ENCODE peak calls at places on chromosomes 12 and 14, in nine cellular contexts. One of them, this sample, is unnamed.

GRCh38 chr14:92615451-92615850 is 101.9 kb downstream of the RIN3 start:
- DNase-seq in endothelial cell of umbilical vein: no peak
- DNase-seq in AG10803: no peak
- DNase-seq in neural crest cell: no peak
- DNase-seq in CD8-positive, alpha-beta T cell: peak
- DNase-seq in glutamatergic neuron: no peak
- DNase-seq in GM13977: peak
- DNase-seq in RWPE2: no peak
- DNase-seq in cardiac muscle cell: no peak
- DNase-seq in this sample: peak

GRCh38 chr14:45426685-45427282 is 173.8 kb upstream of the MIS18BP1 start:
- DNase-seq in endothelial cell of umbilical vein: peak
- DNase-seq in AG10803: peak
- DNase-seq in neural crest cell: no peak
- DNase-seq in CD8-positive, alpha-beta T cell: no peak
- DNase-seq in glutamatergic neuron: no peak
- DNase-seq in GM13977: peak
- DNase-seq in RWPE2: no peak
- DNase-seq in cardiac muscle cell: peak
- DNase-seq in this sample: peak

GRCh38 chr12:107523760-107524558 is 161.6 kb upstream of the PWP1 start:
- DNase-seq in endothelial cell of umbilical vein: no peak
- DNase-seq in AG10803: no peak
- DNase-seq in neural crest cell: no peak
- DNase-seq in CD8-positive, alpha-beta T cell: no peak
- DNase-seq in glutamatergic neuron: no peak
- DNase-seq in GM13977: no peak
- DNase-seq in RWPE2: no peak
- DNase-seq in cardiac muscle cell: no peak
- DNase-seq in this sample: no peak

GRCh38 chr14:89965839-89966238 is 10.1 kb downstream of the TDP1 start:
- DNase-seq in endothelial cell of umbilical vein: no peak
- DNase-seq in AG10803: no peak
- DNase-seq in neural crest cell: no peak
- DNase-seq in CD8-positive, alpha-beta T cell: no peak
- DNase-seq in glutamatergic neuron: no peak
- DNase-seq in GM13977: no peak
- DNase-seq in RWPE2: no peak
- DNase-seq in cardiac muscle cell: no peak
- DNase-seq in this sample: no peak

GRCh38 chr14:101313268-101313667 is 248.0 kb upstream of the DIO3 start:
- DNase-seq in endothelial cell of umbilical vein: no peak
- DNase-seq in AG10803: no peak
- DNase-seq in neural crest cell: no peak
- DNase-seq in CD8-positive, alpha-beta T cell: no peak
- DNase-seq in glutamatergic neuron: peak
- DNase-seq in GM13977: no peak
- DNase-seq in RWPE2: no peak
- DNase-seq in cardiac muscle cell: no peak
- DNase-seq in this sample: no peak

GRCh38 chr12:15193927-15194326 is 27.3 kb downstream of the RERG start:
- DNase-seq in endothelial cell of umbilical vein: peak
- DNase-seq in AG10803: no peak
- DNase-seq in neural crest cell: no peak
- DNase-seq in CD8-positive, alpha-beta T cell: no peak
- DNase-seq in glutamatergic neuron: no peak
- DNase-seq in GM13977: no peak
- DNase-seq in RWPE2: no peak
- DNase-seq in cardiac muscle cell: no peak
- DNase-seq in this sample: no peak

GRCh38 chr14:77094672-77095284 is 3.3 kb upstream of the CIPC start:
- DNase-seq in endothelial cell of umbilical vein: peak
- DNase-seq in AG10803: peak
- DNase-seq in neural crest cell: peak
- DNase-seq in CD8-positive, alpha-beta T cell: peak
- DNase-seq in glutamatergic neuron: peak
- DNase-seq in GM13977: peak
- DNase-seq in RWPE2: peak
- DNase-seq in cardiac muscle cell: peak
- DNase-seq in this sample: peak

GRCh38 chr12:14774944-14775651 is 28.2 kb downstream of the WBP11 start:
- DNase-seq in endothelial cell of umbilical vein: peak
- DNase-seq in AG10803: peak
- DNase-seq in neural crest cell: no peak
- DNase-seq in CD8-positive, alpha-beta T cell: peak
- DNase-seq in glutamatergic neuron: peak
- DNase-seq in GM13977: no peak
- DNase-seq in RWPE2: no peak
- DNase-seq in cardiac muscle cell: peak
- DNase-seq in this sample: peak

GRCh38 chr12:40002178-40003169 is 103.4 kb downstream of the SLC2A13 start:
- DNase-seq in endothelial cell of umbilical vein: no peak
- DNase-seq in AG10803: no peak
- DNase-seq in neural crest cell: no peak
- DNase-seq in CD8-positive, alpha-beta T cell: no peak
- DNase-seq in glutamatergic neuron: no peak
- DNase-seq in GM13977: no peak
- DNase-seq in RWPE2: no peak
- DNase-seq in cardiac muscle cell: no peak
- DNase-seq in this sample: no peak

DNA sequence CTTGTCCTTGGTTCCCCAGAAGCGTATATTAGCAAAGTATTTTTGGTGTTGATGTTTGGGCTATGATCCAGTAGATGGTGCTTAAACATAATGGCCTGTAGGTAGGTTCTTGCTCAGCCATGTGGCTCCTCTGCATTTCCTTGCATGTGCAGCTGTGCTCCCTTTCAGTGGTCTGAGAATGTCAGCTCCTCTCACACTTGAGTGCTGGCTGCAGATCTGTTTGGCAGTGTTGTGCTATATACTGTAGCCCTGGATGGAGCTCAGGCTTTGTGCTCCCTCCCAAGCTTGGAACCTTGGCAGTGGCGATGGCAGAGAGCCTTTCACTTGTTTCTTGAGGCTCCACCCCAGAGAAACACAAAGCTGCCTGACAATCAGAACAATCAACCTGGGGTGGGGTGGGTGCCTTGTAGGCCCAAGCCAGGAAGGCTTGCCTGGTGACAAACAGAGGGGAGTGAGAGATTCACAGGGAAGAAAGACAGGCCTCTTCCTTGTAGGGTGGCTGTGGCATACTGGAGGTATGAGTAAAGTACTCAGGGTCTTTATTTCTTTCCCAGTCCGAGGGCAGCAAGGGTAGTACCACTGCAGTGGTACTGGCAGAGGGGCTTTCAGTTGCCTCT is 255.3 kb downstream of the RAD51B start:
- DNase-seq in endothelial cell of umbilical vein: no peak
- DNase-seq in AG10803: no peak
- DNase-seq in neural crest cell: no peak
- DNase-seq in CD8-positive, alpha-beta T cell: no peak
- DNase-seq in glutamatergic neuron: no peak
- DNase-seq in GM13977: no peak
- DNase-seq in RWPE2: no peak
- DNase-seq in cardiac muscle cell: no peak
- DNase-seq in this sample: no peak
- TF ChIP-seq CTCF in endothelial cell of umbilical vein: no peak
- TF ChIP-seq CTCF in AG10803: no peak
- TF ChIP-seq CTCF in neural crest cell: no peak
- TF ChIP-seq CTCF in CD8-positive, alpha-beta T cell: no peak
- TF ChIP-seq CTCF in glutamatergic neuron: no peak
- TF ChIP-seq CTCF in GM13977: peak
- TF ChIP-seq CTCF in RWPE2: no peak
- TF ChIP-seq CTCF in cardiac muscle cell: no peak
- TF ChIP-seq CTCF in this sample: no peak

GRCh38 chr14:56841611-56842010 is 31.3 kb upstream of the OTX2 start:
- DNase-seq in endothelial cell of umbilical vein: no peak
- DNase-seq in AG10803: no peak
- DNase-seq in neural crest cell: no peak
- DNase-seq in CD8-positive, alpha-beta T cell: no peak
- DNase-seq in glutamatergic neuron: no peak
- DNase-seq in GM13977: no peak
- DNase-seq in RWPE2: no peak
- DNase-seq in cardiac muscle cell: no peak
- DNase-seq in this sample: no peak

GRCh38 chr14:56840221-56840620 is 29.9 kb upstream of the OTX2 start:
- DNase-seq in endothelial cell of umbilical vein: no peak
- DNase-seq in AG10803: no peak
- DNase-seq in neural crest cell: no peak
- DNase-seq in CD8-positive, alpha-beta T cell: no peak
- DNase-seq in glutamatergic neuron: no peak
- DNase-seq in GM13977: no peak
- DNase-seq in RWPE2: no peak
- DNase-seq in cardiac muscle cell: no peak
- DNase-seq in this sample: no peak

GRCh38 chr14:56846970-56847928 is 37.0 kb upstream of the OTX2 start:
- DNase-seq in endothelial cell of umbilical vein: no peak
- DNase-seq in AG10803: no peak
- DNase-seq in neural crest cell: no peak
- DNase-seq in CD8-positive, alpha-beta T cell: no peak
- DNase-seq in glutamatergic neuron: no peak
- DNase-seq in GM13977: no peak
- DNase-seq in RWPE2: no peak
- DNase-seq in cardiac muscle cell: no peak
- DNase-seq in this sample: no peak

DNA sequence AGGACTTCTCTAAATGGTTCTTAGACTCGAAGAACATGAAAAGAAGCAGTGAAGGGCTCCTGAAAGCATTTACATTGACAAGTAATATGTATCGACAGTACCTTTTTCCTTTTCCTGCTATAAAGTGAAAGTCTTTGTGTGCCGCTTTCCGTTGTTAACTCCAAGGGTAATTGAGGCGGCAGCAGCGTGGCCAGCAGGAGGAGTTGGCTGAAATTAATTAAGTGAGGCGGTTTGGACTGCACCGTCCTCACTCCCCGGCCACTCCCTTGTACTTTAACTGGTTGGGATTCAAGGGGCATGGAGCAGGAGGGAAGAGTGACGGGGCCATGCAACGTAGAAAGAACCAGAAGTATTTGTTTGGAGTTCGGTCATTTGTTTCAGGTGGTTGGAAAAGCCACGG is 34.3 kb upstream of the OTX2 start:
- DNase-seq in endothelial cell of umbilical vein: peak
- DNase-seq in AG10803: no peak
- DNase-seq in neural crest cell: no peak
- DNase-seq in CD8-positive, alpha-beta T cell: no peak
- DNase-seq in glutamatergic neuron: no peak
- DNase-seq in GM13977: no peak
- DNase-seq in RWPE2: no peak
- DNase-seq in cardiac muscle cell: no peak
- DNase-seq in this sample: no peak
- TF ChIP-seq CTCF in endothelial cell of umbilical vein: no peak
- TF ChIP-seq CTCF in AG10803: no peak
- TF ChIP-seq CTCF in neural crest cell: no peak
- TF ChIP-seq CTCF in CD8-positive, alpha-beta T cell: no peak
- TF ChIP-seq CTCF in glutamatergic neuron: no peak
- TF ChIP-seq CTCF in GM13977: no peak
- TF ChIP-seq CTCF in RWPE2: no peak
- TF ChIP-seq CTCF in cardiac muscle cell: no peak
- TF ChIP-seq CTCF in this sample: no peak

GRCh38 chr12:101767537-101767936 is 28.3 kb upstream of the SYCP3 start:
- DNase-seq in endothelial cell of umbilical vein: no peak
- DNase-seq in AG10803: no peak
- DNase-seq in neural crest cell: no peak
- DNase-seq in CD8-positive, alpha-beta T cell: no peak
- DNase-seq in glutamatergic neuron: no peak
- DNase-seq in GM13977: no peak
- DNase-seq in RWPE2: no peak
- DNase-seq in cardiac muscle cell: no peak
- DNase-seq in this sample: no peak
- TF ChIP-seq CTCF in endothelial cell of umbilical vein: no peak
- TF ChIP-seq CTCF in AG10803: no peak
- TF ChIP-seq CTCF in neural crest cell: no peak
- TF ChIP-seq CTCF in CD8-positive, alpha-beta T cell: no peak
- TF ChIP-seq CTCF in glutamatergic neuron: no peak
- TF ChIP-seq CTCF in GM13977: no peak
- TF ChIP-seq CTCF in RWPE2: no peak
- TF ChIP-seq CTCF in cardiac muscle cell: no peak
- TF ChIP-seq CTCF in this sample: no peak

DNA sequence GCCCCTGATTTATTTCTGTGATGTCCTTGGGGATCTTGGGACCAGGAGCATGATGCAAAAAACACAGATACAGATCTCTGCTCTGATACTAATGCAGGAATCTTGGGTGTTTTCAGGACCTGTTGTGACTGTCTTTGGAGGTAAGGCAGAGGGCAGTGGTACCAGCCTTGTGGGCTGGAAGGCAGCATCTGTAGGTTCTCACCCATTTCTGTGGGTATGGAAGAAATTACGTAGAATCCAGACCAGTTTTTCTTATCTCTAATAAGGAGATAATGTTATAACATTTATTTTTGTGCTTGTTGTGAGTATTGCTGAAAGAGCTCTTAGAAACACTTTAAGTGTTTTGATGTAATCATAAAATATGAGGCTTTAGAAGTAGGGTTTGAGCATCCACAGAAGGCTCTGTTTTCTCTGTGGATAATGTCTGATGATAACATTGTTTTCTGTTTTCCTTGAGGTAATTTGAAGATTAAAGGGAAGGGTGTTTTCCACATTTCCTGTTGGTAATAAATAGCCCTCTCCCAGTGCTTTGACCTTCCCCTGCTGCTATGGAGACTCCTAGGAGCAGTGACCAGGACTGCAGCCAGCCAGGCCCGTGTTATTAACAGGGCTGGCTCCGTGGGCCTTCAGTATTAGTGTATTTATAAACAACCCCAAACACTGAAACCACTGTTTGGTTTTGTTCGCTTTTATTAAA is 9.4 kb upstream of the DCP1B start:
- DNase-seq in endothelial cell of umbilical vein: peak
- DNase-seq in AG10803: no peak
- DNase-seq in neural crest cell: no peak
- DNase-seq in CD8-positive, alpha-beta T cell: no peak
- DNase-seq in glutamatergic neuron: no peak
- DNase-seq in GM13977: no peak
- DNase-seq in RWPE2: no peak
- DNase-seq in cardiac muscle cell: peak
- DNase-seq in this sample: no peak
- TF ChIP-seq CTCF in endothelial cell of umbilical vein: no peak
- TF ChIP-seq CTCF in AG10803: no peak
- TF ChIP-seq CTCF in neural crest cell: no peak
- TF ChIP-seq CTCF in CD8-positive, alpha-beta T cell: no peak
- TF ChIP-seq CTCF in glutamatergic neuron: no peak
- TF ChIP-seq CTCF in GM13977: no peak
- TF ChIP-seq CTCF in RWPE2: no peak
- TF ChIP-seq CTCF in cardiac muscle cell: no peak
- TF ChIP-seq CTCF in this sample: no peak

DNA sequence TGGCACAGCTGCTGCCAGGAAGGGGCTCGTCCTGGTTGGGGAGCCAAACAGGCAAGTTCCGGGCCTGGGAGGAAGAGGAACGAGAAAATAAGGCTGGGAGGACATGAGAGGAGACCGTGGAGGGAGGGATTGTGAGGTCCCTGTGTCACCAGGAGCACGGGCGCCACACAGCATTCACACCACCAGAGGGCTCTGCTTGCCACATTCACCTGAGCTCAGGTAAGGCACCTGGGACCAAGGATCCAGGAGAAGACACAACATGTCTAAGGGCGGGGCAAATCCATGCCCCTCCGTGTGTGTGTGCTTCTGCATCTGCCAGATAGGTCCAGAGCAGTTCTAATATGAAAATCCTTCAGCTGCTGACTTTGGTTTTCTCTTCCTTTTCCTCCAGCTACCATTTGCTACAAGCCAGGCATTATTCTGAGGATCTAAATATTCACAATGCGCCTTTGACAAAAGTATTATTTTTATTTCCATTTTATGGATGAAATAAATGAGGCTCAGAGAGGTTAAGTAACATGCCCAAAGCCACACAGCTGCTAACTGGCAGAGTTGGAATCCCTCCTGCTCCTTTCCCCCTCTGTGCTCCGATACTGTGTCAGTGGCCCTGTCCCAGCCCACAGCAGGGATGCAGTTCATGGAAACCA is 14.6 kb downstream of the RAPGEF3 start:
- DNase-seq in endothelial cell of umbilical vein: no peak
- DNase-seq in AG10803: no peak
- DNase-seq in neural crest cell: no peak
- DNase-seq in CD8-positive, alpha-beta T cell: peak
- DNase-seq in glutamatergic neuron: no peak
- DNase-seq in GM13977: peak
- DNase-seq in RWPE2: peak
- DNase-seq in cardiac muscle cell: no peak
- DNase-seq in this sample: peak
- TF ChIP-seq CTCF in endothelial cell of umbilical vein: peak
- TF ChIP-seq CTCF in AG10803: peak
- TF ChIP-seq CTCF in neural crest cell: peak
- TF ChIP-seq CTCF in CD8-positive, alpha-beta T cell: peak
- TF ChIP-seq CTCF in glutamatergic neuron: peak
- TF ChIP-seq CTCF in GM13977: peak
- TF ChIP-seq CTCF in RWPE2: peak
- TF ChIP-seq CTCF in cardiac muscle cell: peak
- TF ChIP-seq CTCF in this sample: peak

This sample was measured in GM10248.